ENCODE peak calls at places on chromosomes 11 and 22, in nine cellular contexts. W, H, M, A, X, L, U, P and R are unnamed samples.

GRCh38 chr11:71329165-71329510 is 76.8 kb upstream of the SHANK2 start:
- DNase-seq in U (no peak), M (no peak), X (no peak), A (no peak), L (no peak), H (peak), W (no peak), P (no peak), R (no peak)

GRCh38 chr11:128472128-128473110 is 114.9 kb downstream of the ETS1 start:
- DNase-seq in X (no peak), W (no peak), U (no peak), H (no peak), P (no peak), M (peak), L (no peak), A (no peak), R (no peak)

GRCh38 chr11:75160328-75160757 is 9.4 kb downstream of the SLCO2B1 start:
- DNase-seq in P (no peak), L (no peak), W (no peak), X (no peak), U (no peak), M (no peak), H (peak), A (no peak), R (no peak)

GRCh38 chr11:101043940-101044339 is 85.7 kb downstream of the PGR start:
- DNase-seq in L (no peak), X (no peak), U (no peak), A (no peak), P (no peak), H (no peak), W (no peak), M (no peak), R (no peak)

GRCh38 chr11:75839851-75840250 is 24.8 kb downstream of the UVRAG start:
- DNase-seq in A (no peak), W (no peak), P (no peak), L (no peak), H (no peak), U (no peak), X (no peak), M (no peak), R (no peak)

GRCh38 chr22:46726986-46727317 is 11.1 kb downstream of the CERK start:
- DNase-seq in U (no peak), L (no peak), A (peak), W (no peak), X (no peak), M (no peak), P (no peak), H (no peak), R (no peak)

GRCh38 chr11:95849087-95849825 is 59.0 kb downstream of the CEP57 start:
- DNase-seq in X (peak), W (peak), A (peak), P (peak), M (peak), H (peak), U (peak), L (no peak), R (peak)

GRCh38 chr11:62665630-62666258 is 632 bp downstream of the CSKMT start:
- DNase-seq in H (peak), W (peak), P (peak), U (no peak), X (peak), L (peak), M (peak), A (no peak), R (no peak)

GRCh38 chr11:72237112-72237931 is 6.7 kb downstream of the PHOX2A start:
- DNase-seq in U (no peak), A (no peak), L (no peak), H (no peak), P (no peak), M (no peak), X (no peak), W (peak), R (no peak)

GRCh38 chr11:78883506-78883905 is 308.8 kb upstream of the NARS2 start:
- DNase-seq in A (no peak), P (no peak), M (no peak), H (no peak), U (no peak), W (no peak), X (no peak), L (no peak), R (no peak)

GRCh38 chr11:13160302-13160701 is 117.3 kb upstream of the BMAL1 start:
- DNase-seq in H (no peak), P (no peak), W (no peak), M (no peak), L (no peak), U (no peak), A (no peak), X (no peak), R (no peak)

GRCh38 chr22:45477366-45478107 is 25.1 kb upstream of the FBLN1 start:
- DNase-seq in A (no peak), M (no peak), U (no peak), L (no peak), X (no peak), H (no peak), P (no peak), W (peak), R (no peak)

GRCh38 chr11:134752964-134753804 is 341.1 kb upstream of the B3GAT1 start:
- DNase-seq in L (no peak), P (no peak), H (no peak), X (no peak), U (no peak), M (no peak), W (no peak), A (no peak), R (no peak)